ENCODE peak calls at places on chromosome 4, in seven cellular contexts. O, M, D, N, I, K and V are unnamed samples.

GRCh38 chr4:188811116-188811515 is 671.9 kb downstream of the TRIML1 start:
- DNase-seq in O (no peak), M (no peak), D (no peak), N (no peak), I (no peak), K (no peak), V (no peak)

GRCh38 chr4:74734995-74735394 is 59.3 kb downstream of the BTC start:
- DNase-seq in O (no peak), M (no peak), D (no peak), N (no peak), I (no peak), K (no peak), V (no peak)

GRCh38 chr4:78667764-78668163 is 108.4 kb upstream of the BMP2K start:
- DNase-seq in O (no peak), M (no peak), D (no peak), N (no peak), I (no peak), K (no peak), V (no peak)

GRCh38 chr4:41505161-41505653 is 32.8 kb upstream of the LIMCH1 start:
- DNase-seq in O (no peak), M (no peak), D (peak; percentile 46), N (peak; percentile 45), I (no peak), K (peak; percentile 79), V (no peak)

GRCh38 chr4:41360911-41361830 is 104.4 kb downstream of the UCHL1 start:
- DNase-seq in O (no peak), M (peak; percentile 66), D (no peak), N (peak; percentile 33), I (peak; percentile 32), K (peak; percentile 62), V (peak; percentile 53)

GRCh38 chr4:156223985-156224384 is 270.3 kb upstream of the CTSO start:
- DNase-seq in O (no peak), M (no peak), D (no peak), N (no peak), I (no peak), K (no peak), V (no peak)

GRCh38 chr4:84235131-84235530 is 264.0 kb downstream of the NKX6-1 start:
- DNase-seq in O (no peak), M (no peak), D (no peak), N (no peak), I (no peak), K (no peak), V (no peak)

GRCh38 chr4:180695851-180696250 is 1547.4 kb upstream of the TENM3 start:
- DNase-seq in O (peak; percentile 17), M (no peak), D (no peak), N (peak; percentile 97), I (peak; percentile 5), K (peak; percentile 40), V (no peak)

GRCh38 chr4:105058177-105058812 is 88.4 kb upstream of the TET2 start:
- DNase-seq in O (no peak), M (no peak), D (no peak), N (peak; percentile 36), I (no peak), K (peak; percentile 56), V (no peak)

GRCh38 chr4:69026974-69027373 is 69.3 kb upstream of the UGT2B7 start:
- DNase-seq in O (no peak), M (no peak), D (no peak), N (no peak), I (no peak), K (no peak), V (no peak)

GRCh38 chr4:99856166-99856565 is 38.1 kb downstream of the LAMTOR3 start:
- DNase-seq in O (no peak), M (no peak), D (no peak), N (peak; percentile 63), I (peak; percentile 9), K (peak; percentile 77), V (no peak)

GRCh38 chr4:3791910-3792542 is 25.8 kb downstream of the ADRA2C start:
- DNase-seq in O (no peak), M (peak; percentile 98), D (no peak), N (no peak), I (peak; percentile 31), K (peak; percentile 43), V (peak; percentile 48)

GRCh38 chr4:74466242-74466641 is 21.3 kb downstream of the AREG start:
- DNase-seq in O (no peak), M (no peak), D (no peak), N (no peak), I (no peak), K (no peak), V (no peak)

GRCh38 chr4:6449335-6449734 is 23.1 kb downstream of the PPP2R2C start:
- DNase-seq in O (no peak), M (no peak), D (no peak), N (no peak), I (no peak), K (no peak), V (no peak)

GRCh38 chr4:6955261-6955911 is 45.8 kb downstream of the TBC1D14 start:
- DNase-seq in O (no peak), M (no peak), D (no peak), N (no peak), I (no peak), K (no peak), V (no peak)

GRCh38 chr4:13521047-13521446 is 23.3 kb downstream of the NKX3-2 start:
- DNase-seq in O (no peak), M (no peak), D (no peak), N (no peak), I (no peak), K (no peak), V (no peak)

GRCh38 chr4:6848717-6849305 is 60.8 kb upstream of the TBC1D14 start:
- DNase-seq in O (no peak), M (no peak), D (no peak), N (no peak), I (no peak), K (no peak), V (peak; percentile 24)

GRCh38 chr4:186939766-186940165 is 216.1 kb upstream of the FAT1 start:
- DNase-seq in O (no peak), M (no peak), D (no peak), N (no peak), I (no peak), K (no peak), V (no peak)

GRCh38 chr4:186557486-186557885 is 2.1 kb upstream of the MTNR1A start:
- DNase-seq in O (no peak), M (peak; percentile 15), D (peak; percentile 68), N (no peak), I (peak; percentile 47), K (peak; percentile 16), V (peak; percentile 60)

GRCh38 chr4:8221476-8221875 is 22.4 kb downstream of the SH3TC1 start:
- DNase-seq in O (no peak), M (no peak), D (no peak), N (peak; percentile 63), I (no peak), K (peak; percentile 69), V (peak; percentile 76)

GRCh38 chr4:10083331-10083769 is 33.2 kb downstream of the WDR1 start:
- DNase-seq in O (no peak), M (no peak), D (no peak), N (no peak), I (no peak), K (no peak), V (no peak)

GRCh38 chr4:124713213-124713592 is 671 bp upstream of the ANKRD50 start:
- DNase-seq in O (peak; percentile 44), M (peak; percentile 61), D (no peak), N (peak; percentile 87), I (peak; percentile 87), K (peak; percentile 76), V (peak; percentile 59)

GRCh38 chr4:19987746-19988145 is 264.0 kb upstream of the SLIT2 start:
- DNase-seq in O (peak; percentile 26), M (no peak), D (no peak), N (peak; percentile 49), I (peak; percentile 27), K (peak; percentile 17), V (no peak)

GRCh38 chr4:147843162-147843561 is 111.3 kb downstream of the ARHGAP10 start:
- DNase-seq in O (no peak), M (peak; percentile 26), D (no peak), N (no peak), I (peak; percentile 31), K (peak; percentile 66), V (peak; percentile 58)